ENCODE peak calls at places on chromosomes 11 and 22, in five cellular contexts. W is thoracic aorta, F is fibroblast of the aortic adventitia, Z is fibroblast of mammary gland, G is cardiac fibroblast. N is an unnamed sample.
A peak's percentile ranks its signal among the peaks of the same experiment; 100 is the strongest.

GRCh38 chr22:40352763-40353162 is 6.5 kb downstream of the ADSL start:
- DNase-seq in W (no peak), Z (no peak), G (no peak), F (no peak), N (no peak)

GRCh38 chr11:111694851-111695250 is 71.3 kb downstream of the PPP2R1B start:
- DNase-seq in G (peak; percentile 82), W (no peak), Z (peak; percentile 99), F (peak; percentile 80), N (no peak)

GRCh38 chr22:30362632-30363281 is 6.0 kb downstream of the CCDC157 start:
- DNase-seq in F (no peak), Z (no peak), G (no peak), W (no peak), N (no peak)

GRCh38 chr22:29302402-29302680 is 4.1 kb upstream of the GAS2L1 start:
- DNase-seq in W (no peak), Z (no peak), F (no peak), G (no peak), N (no peak)

GRCh38 chr11:120652705-120653335 is 141.3 kb downstream of the GRIK4 start:
- DNase-seq in Z (peak; percentile 6), F (peak; percentile 7), G (peak; percentile 5), W (no peak), N (peak; percentile 5)

GRCh38 chr11:125494601-125494986 is 1.5 kb downstream of the FEZ1 start:
- DNase-seq in G (no peak), W (no peak), F (peak; percentile 25), Z (no peak), N (no peak)

GRCh38 chr11:132704796-132705375 is 827.4 kb downstream of the OPCML start:
- DNase-seq in Z (no peak), W (no peak), F (no peak), G (no peak), N (no peak)

GRCh38 chr11:25435197-25435596 is 896.7 kb upstream of the ANO3 start:
- DNase-seq in G (no peak), W (no peak), F (no peak), Z (no peak), N (no peak)

GRCh38 chr22:44086759-44087158 is 62.7 kb downstream of the PARVB start:
- DNase-seq in Z (no peak), G (no peak), F (no peak), W (no peak), N (no peak)

GRCh38 chr11:115761817-115762216 is 257.6 kb upstream of the CADM1 start:
- DNase-seq in G (no peak), F (no peak), Z (no peak), W (no peak), N (no peak)
- TF ChIP-seq CTCF in G (no peak), F (no peak), Z (no peak), W (no peak), N (no peak)

GRCh38 chr22:46052331-46052771 is 75.4 kb upstream of the WNT7B start:
- DNase-seq in G (no peak), W (no peak), F (no peak), Z (no peak), N (no peak)
- H3K4me3 ChIP-seq in G (peak overlapping the region; percentile 69), W (peak overlapping the region; percentile 80), F (peak overlapping the region; percentile 77), Z (peak overlapping the region; percentile 53), N (peak overlapping the region; percentile 68)

DNA sequence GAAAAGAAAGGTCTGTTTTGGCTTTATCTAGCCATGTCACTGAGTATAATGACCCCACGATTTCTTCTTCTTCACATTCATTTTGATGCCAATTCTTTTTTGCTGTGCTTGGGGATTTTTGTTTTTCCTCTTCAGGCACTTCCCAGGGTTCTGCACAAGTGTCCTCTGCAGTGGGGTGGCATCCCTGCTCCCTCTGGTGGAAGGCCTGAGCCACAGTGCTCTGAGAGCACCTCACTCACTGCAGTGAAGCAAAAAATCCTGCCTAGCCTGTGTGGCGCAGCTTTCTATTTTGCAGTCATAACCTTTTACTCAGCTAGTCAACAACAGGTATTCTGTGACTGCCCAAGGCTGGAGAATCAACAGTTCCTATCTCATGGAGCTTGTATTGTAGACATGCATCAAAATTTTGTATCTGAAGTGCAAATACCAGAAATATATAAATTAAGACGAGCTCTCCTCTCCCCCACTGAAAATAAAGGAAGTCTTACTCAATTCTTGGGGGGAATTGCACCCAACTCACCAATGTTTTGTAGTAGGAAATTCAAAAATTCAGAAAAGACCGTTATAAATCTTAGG is 153.3 kb downstream of the NCAM1 start:
- DNase-seq in Z (peak; percentile 27), F (peak; percentile 61), W (no peak), G (peak; percentile 63), N (peak; percentile 60)
- TF ChIP-seq CTCF in Z (peak; percentile 56), F (peak; percentile 82), W (peak; percentile 67), G (peak; percentile 55), N (peak; percentile 86)

DNA sequence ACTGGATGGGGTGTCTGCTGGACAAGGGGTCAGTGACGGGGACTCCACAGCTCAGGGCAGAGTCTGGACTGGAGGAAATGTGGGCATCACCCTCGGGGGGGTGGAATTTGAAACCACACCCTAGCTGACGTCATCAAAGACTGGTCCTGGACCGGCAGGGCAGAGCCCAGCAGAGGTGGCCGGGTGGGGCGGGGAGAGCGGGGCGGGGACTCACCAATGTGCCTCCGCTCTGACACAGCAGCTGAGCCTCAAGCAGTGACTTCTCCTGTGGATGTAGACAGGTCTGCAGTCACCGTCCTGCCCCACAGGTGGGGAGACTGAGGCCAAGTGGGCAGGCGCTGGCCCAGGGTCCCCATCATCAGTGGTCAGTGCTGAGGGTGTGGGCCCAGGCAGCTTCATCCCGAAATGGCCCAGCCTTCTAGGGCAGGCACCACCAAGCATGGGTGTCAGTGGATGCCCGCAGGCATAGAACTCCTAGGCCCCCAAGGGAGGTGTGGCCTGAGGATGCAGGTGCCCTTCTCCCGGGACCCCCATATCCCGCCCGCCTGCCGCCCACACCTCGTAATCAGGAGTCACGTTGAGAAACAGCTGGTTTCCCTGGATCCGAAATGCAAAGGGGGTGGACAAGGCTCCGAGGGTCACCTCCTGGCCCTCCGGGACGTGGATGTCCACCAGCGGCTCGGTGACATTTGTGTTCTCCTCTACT is 603 bp downstream of the CDHR5 start:
- DNase-seq in F (peak; percentile 26), G (no peak), W (no peak), Z (peak; percentile 25), N (peak; percentile 62)
- H3K4me3 ChIP-seq in F (no peak overlapping the region), G (no peak overlapping the region), W (no peak overlapping the region), Z (no peak overlapping the region), N (no peak overlapping the region)

N was measured in epithelial cell of esophagus.